ENCODE peak calls at places on chromosomes 2 and 18, in ten cellular contexts. C, U, B, Y, J, P, Z, G, N and H are unnamed samples.

GRCh38 chr2:42758751-42759150 is 5.2 kb downstream of the OXER1 start:
- DNase-seq in C (no peak), U (no peak), B (no peak), Y (no peak), J (no peak), P (no peak), Z (no peak), G (no peak), N (no peak), H (no peak)

GRCh38 chr2:68796306-68796905 is 61.8 kb downstream of the ARHGAP25 start:
- DNase-seq in C (no peak), U (no peak), B (no peak), Y (no peak), J (no peak), P (no peak), Z (peak), G (no peak), N (no peak), H (no peak)

GRCh38 chr2:206289391-206289790 is 14.9 kb downstream of the ZDBF2 start:
- DNase-seq in C (no peak), U (no peak), B (no peak), Y (no peak), J (no peak), P (no peak), Z (no peak), G (no peak), N (no peak), H (no peak)

GRCh38 chr18:50465211-50466153 is 90.6 kb downstream of the SKA1 start:
- DNase-seq in C (no peak), U (no peak), B (no peak), Y (no peak), J (no peak), P (no peak), Z (no peak), G (no peak), N (no peak), H (no peak)

GRCh38 chr2:217218269-217219140 is 358.6 kb upstream of the TNP1 start:
- DNase-seq in C (peak), U (no peak), B (no peak), Y (no peak), J (no peak), P (no peak), Z (peak), G (no peak), N (no peak), H (peak)

GRCh38 chr2:174688079-174688478 is 76.2 kb downstream of the CHRNA1 start:
- DNase-seq in C (peak), U (no peak), B (no peak), Y (no peak), J (peak), P (no peak), Z (peak), G (no peak), N (peak), H (peak)

GRCh38 chr2:84177733-84178132 is 281.3 kb downstream of the SUCLG1 start:
- DNase-seq in C (no peak), U (no peak), B (no peak), Y (no peak), J (no peak), P (no peak), Z (no peak), G (no peak), N (no peak), H (no peak)

GRCh38 chr2:172305066-172305465 is 122.3 kb upstream of the ITGA6 start:
- DNase-seq in C (peak), U (no peak), B (no peak), Y (peak), J (no peak), P (no peak), Z (no peak), G (no peak), N (no peak), H (no peak)

GRCh38 chr2:67567866-67568265 is 170.7 kb downstream of the ETAA1 start:
- DNase-seq in C (no peak), U (no peak), B (no peak), Y (no peak), J (no peak), P (no peak), Z (peak), G (no peak), N (no peak), H (no peak)

GRCh38 chr18:54612237-54612636 is 21.2 kb downstream of the DYNAP start:
- DNase-seq in C (no peak), U (no peak), B (no peak), Y (peak), J (no peak), P (no peak), Z (no peak), G (no peak), N (peak), H (no peak)

GRCh38 chr2:155442755-155443372 is 744.4 kb downstream of the KCNJ3 start:
- DNase-seq in C (no peak), U (no peak), B (no peak), Y (peak), J (no peak), P (no peak), Z (no peak), G (no peak), N (no peak), H (peak)

GRCh38 chr2:18363348-18363747 is 197.1 kb downstream of the RDH14 start:
- DNase-seq in C (no peak), U (no peak), B (no peak), Y (no peak), J (no peak), P (no peak), Z (no peak), G (no peak), N (no peak), H (no peak)

GRCh38 chr2:120094795-120095194 is 81.9 kb downstream of the EPB41L5 start:
- DNase-seq in C (no peak), U (no peak), B (no peak), Y (no peak), J (no peak), P (no peak), Z (peak), G (no peak), N (no peak), H (no peak)

GRCh38 chr2:218381916-218382366 is at the start of gene SLC11A1:
- DNase-seq in C (no peak), U (peak), B (no peak), Y (no peak), J (no peak), P (no peak), Z (no peak), G (peak), N (peak), H (no peak)

GRCh38 chr2:215687149-215688031 is 251.5 kb upstream of the FN1 start:
- DNase-seq in C (no peak), U (no peak), B (no peak), Y (no peak), J (no peak), P (no peak), Z (no peak), G (no peak), N (no peak), H (no peak)

GRCh38 chr2:10798783-10799182 is 13.8 kb downstream of the PDIA6 start:
- DNase-seq in C (no peak), U (no peak), B (no peak), Y (no peak), J (peak), P (no peak), Z (no peak), G (no peak), N (no peak), H (no peak)

GRCh38 chr2:60882971-60883753 is 1.8 kb downstream of the REL start:
- DNase-seq in C (no peak), U (peak), B (no peak), Y (peak), J (peak), P (peak), Z (peak), G (no peak), N (peak), H (no peak)

GRCh38 chr2:40181855-40182254 is 270.0 kb downstream of the SLC8A1 start:
- DNase-seq in C (no peak), U (no peak), B (no peak), Y (no peak), J (no peak), P (no peak), Z (no peak), G (no peak), N (no peak), H (no peak)

GRCh38 chr2:204849887-204850286 is 304.6 kb downstream of the PARD3B start:
- DNase-seq in C (no peak), U (no peak), B (no peak), Y (peak), J (no peak), P (no peak), Z (no peak), G (no peak), N (no peak), H (no peak)

GRCh38 chr2:159807183-159808037 is 9.4 kb upstream of the CD302 start:
- DNase-seq in C (peak), U (peak), B (peak), Y (peak), J (peak), P (no peak), Z (peak), G (no peak), N (peak), H (peak)

GRCh38 chr2:190964170-190964795 is 49.7 kb downstream of the STAT1 start:
- DNase-seq in C (no peak), U (no peak), B (no peak), Y (no peak), J (no peak), P (no peak), Z (no peak), G (no peak), N (no peak), H (no peak)

GRCh38 chr2:104599802-104600510 is 254.0 kb upstream of the POU3F3 start:
- DNase-seq in C (no peak), U (no peak), B (no peak), Y (peak), J (no peak), P (no peak), Z (no peak), G (no peak), N (peak), H (no peak)

GRCh38 chr2:27280826-27281225 is 1.4 kb upstream of the TRIM54 start:
- DNase-seq in C (no peak), U (no peak), B (no peak), Y (no peak), J (no peak), P (no peak), Z (no peak), G (no peak), N (no peak), H (no peak)

GRCh38 chr2:98334439-98335078 is 11.7 kb upstream of the CNGA3 start:
- DNase-seq in C (peak), U (peak), B (no peak), Y (peak), J (no peak), P (no peak), Z (peak), G (no peak), N (peak), H (peak)

GRCh38 chr2:204321910-204322765 is 223.1 kb upstream of the PARD3B start:
- DNase-seq in C (peak), U (no peak), B (no peak), Y (peak), J (no peak), P (no peak), Z (peak), G (peak), N (no peak), H (peak)

GRCh38 chr2:78417355-78417754 is 608.1 kb upstream of the REG3G start:
- DNase-seq in C (no peak), U (peak), B (no peak), Y (no peak), J (peak), P (no peak), Z (no peak), G (no peak), N (peak), H (no peak)

GRCh38 chr18:79964330-79965118 is at the start of gene HSBP1L1:
- DNase-seq in C (peak), U (no peak), B (no peak), Y (peak), J (peak), P (peak), Z (no peak), G (peak), N (peak), H (peak)

GRCh38 chr2:12931211-12931844 is 214.6 kb downstream of the TRIB2 start:
- DNase-seq in C (peak), U (peak), B (no peak), Y (peak), J (peak), P (no peak), Z (peak), G (no peak), N (peak), H (peak)

GRCh38 chr2:190963088-190963487 is 50.9 kb downstream of the STAT1 start:
- DNase-seq in C (no peak), U (no peak), B (no peak), Y (no peak), J (no peak), P (no peak), Z (no peak), G (no peak), N (no peak), H (no peak)

GRCh38 chr2:36780231-36780808 is 83.8 kb downstream of the VIT start:
- DNase-seq in C (peak), U (peak), B (no peak), Y (peak), J (peak), P (no peak), Z (peak), G (no peak), N (peak), H (peak)

GRCh38 chr2:99648906-99649606 is 159.2 kb upstream of the REV1 start:
- DNase-seq in C (no peak), U (no peak), B (no peak), Y (no peak), J (no peak), P (no peak), Z (peak), G (no peak), N (no peak), H (no peak)

GRCh38 chr18:66640431-66640830 is 36.5 kb upstream of the CDH19 start:
- DNase-seq in C (no peak), U (no peak), B (no peak), Y (no peak), J (peak), P (no peak), Z (no peak), G (peak), N (no peak), H (no peak)

GRCh38 chr2:23595021-23595420 is 210.0 kb downstream of the KLHL29 start:
- DNase-seq in C (no peak), U (no peak), B (no peak), Y (no peak), J (no peak), P (no peak), Z (no peak), G (no peak), N (no peak), H (no peak)

GRCh38 chr18:61901334-61901986 is 8.7 kb upstream of the RNF152 start:
- DNase-seq in C (peak), U (no peak), B (no peak), Y (peak), J (peak), P (peak), Z (peak), G (no peak), N (peak), H (peak)